ENCODE peak calls at places on chromosomes 3 and 15, in four cellular contexts. Z is fibroblast of lung, X is upper lobe of right lung, O is Panc1. A is an unnamed sample.

GRCh38 chr3:8755564-8756237 is 13.7 kb downstream of the OXTR start:
- DNase-seq in Z (no peak), X (no peak), O (no peak), A (no peak)

GRCh38 chr3:178325330-178325729 is 210.9 kb upstream of the KCNMB2 start:
- DNase-seq in Z (peak; percentile 75), X (no peak), O (no peak), A (peak; percentile 13)

GRCh38 chr3:63808633-63809032 is 10.5 kb upstream of the C3orf49 start:
- DNase-seq in Z (no peak), X (no peak), O (no peak), A (no peak)

GRCh38 chr3:177427096-177427495 is 229.8 kb upstream of the TBL1XR1 start:
- DNase-seq in Z (no peak), X (no peak), O (no peak), A (no peak)

GRCh38 chr3:138124188-138124587 is 8.0 kb downstream of the A4GNT start:
- DNase-seq in Z (no peak), X (no peak), O (no peak), A (no peak)

GRCh38 chr15:27694506-27695077 is 404.5 kb downstream of the OCA2 start:
- DNase-seq in Z (no peak), X (no peak), O (no peak), A (no peak)

GRCh38 chr3:3443482-3443881 is 264.0 kb upstream of the CRBN start:
- DNase-seq in Z (no peak), X (no peak), O (no peak), A (no peak)

GRCh38 chr3:46991406-46992165 is 12.1 kb downstream of the NBEAL2 start:
- DNase-seq in Z (no peak), X (no peak), O (no peak), A (no peak)

GRCh38 chr15:99981223-99981647 is 248.0 kb upstream of the LYSMD4 start:
- DNase-seq in Z (no peak), X (no peak), O (no peak), A (no peak)

GRCh38 chr15:29449136-29449535 is 179.5 kb upstream of the NSMCE3 start:
- DNase-seq in Z (no peak), X (no peak), O (no peak), A (no peak)

GRCh38 chr15:39188930-39189329 is 391.9 kb upstream of the THBS1 start:
- DNase-seq in Z (peak; percentile 59), X (no peak), O (no peak), A (no peak)

GRCh38 chr15:64847016-64847415 is 5.3 kb downstream of the PLEKHO2 start:
- DNase-seq in Z (no peak), X (no peak), O (no peak), A (no peak)

GRCh38 chr15:27797765-27798164 is 301.4 kb downstream of the OCA2 start:
- DNase-seq in Z (no peak), X (no peak), O (no peak), A (no peak)

GRCh38 chr3:34568766-34569165 is 770.3 kb downstream of the PDCD6IP start:
- DNase-seq in Z (no peak), X (no peak), O (no peak), A (no peak)

GRCh38 chr3:58784425-58784824 is 117.9 kb upstream of the FAM3D start:
- DNase-seq in Z (no peak), X (no peak), O (no peak), A (no peak)

GRCh38 chr15:26771168-26771916 is 1.5 kb downstream of the GABRB3 start:
- DNase-seq in Z (no peak), X (peak; percentile 67), O (no peak), A (no peak)

GRCh38 chr15:52710050-52710709 is 31.0 kb upstream of the ATOSA start:
- DNase-seq in Z (no peak), X (no peak), O (no peak), A (no peak)

GRCh38 chr15:81254277-81255265 is 57.9 kb downstream of the IL16 start:
- DNase-seq in Z (peak; percentile 57), X (no peak), O (no peak), A (no peak)

GRCh38 chr3:168981396-168981795 is 682.1 kb downstream of the MECOM start:
- DNase-seq in Z (peak; percentile 34), X (no peak), O (no peak), A (no peak)

GRCh38 chr3:113377158-113377557 is 64.1 kb downstream of the CFAP44 start:
- DNase-seq in Z (no peak), X (no peak), O (no peak), A (no peak)

GRCh38 chr15:87419341-87419740 is 837.2 kb downstream of the NTRK3 start:
- DNase-seq in Z (no peak), X (no peak), O (no peak), A (no peak)

GRCh38 chr3:64863811-64864210 is 176.0 kb upstream of the ADAMTS9 start:
- DNase-seq in Z (no peak), X (no peak), O (no peak), A (no peak)

GRCh38 chr3:72372161-72372560 is 476.1 kb downstream of the SHQ1 start:
- DNase-seq in Z (no peak), X (no peak), O (no peak), A (no peak)

GRCh38 chr3:29344986-29345385 is 64.1 kb downstream of the RBMS3 start:
- DNase-seq in Z (no peak), X (no peak), O (no peak), A (no peak)

GRCh38 chr3:47347217-47347801 is 33.5 kb upstream of the PTPN23 start:
- DNase-seq in Z (peak; percentile 68), X (no peak), O (no peak), A (no peak)

GRCh38 chr3:8336456-8336855 is 165.2 kb upstream of the LMCD1 start:
- DNase-seq in Z (no peak), X (no peak), O (no peak), A (no peak)

GRCh38 chr3:33372218-33373081 is 67.8 kb downstream of the UBP1 start:
- DNase-seq in Z (peak; percentile 77), X (no peak), O (peak; percentile 46), A (no peak)

GRCh38 chr3:30578479-30578878 is 27.9 kb upstream of the TGFBR2 start:
- DNase-seq in Z (peak; percentile 95), X (no peak), O (no peak), A (no peak)

GRCh38 chr3:51539291-51539891 is 872 bp downstream of the RAD54L2 start:
- DNase-seq in Z (peak; percentile 31), X (no peak), O (no peak), A (peak; percentile 19)

GRCh38 chr3:178155521-178155920 is 380.7 kb upstream of the KCNMB2 start:
- DNase-seq in Z (no peak), X (no peak), O (no peak), A (no peak)

GRCh38 chr3:177929310-177929709 is 606.9 kb upstream of the KCNMB2 start:
- DNase-seq in Z (no peak), X (no peak), O (no peak), A (no peak)

GRCh38 chr3:58487140-58487886 is 4.6 kb upstream of the KCTD6 start:
- DNase-seq in Z (peak; percentile 55), X (no peak), O (no peak), A (no peak)

GRCh38 chr15:59524331-59524731 is 86.3 kb downstream of the FAM81A start:
- DNase-seq in Z (no peak), X (no peak), O (no peak), A (no peak)

GRCh38 chr15:59528429-59528828 is 83.2 kb upstream of the GCNT3 start:
- DNase-seq in Z (no peak), X (no peak), O (no peak), A (no peak)

GRCh38 chr15:59532770-59533379 is 78.7 kb upstream of the GCNT3 start:
- DNase-seq in Z (peak; percentile 49), X (no peak), O (no peak), A (no peak)

GRCh38 chr15:59531066-59531465 is 80.5 kb upstream of the GCNT3 start:
- DNase-seq in Z (no peak), X (no peak), O (no peak), A (no peak)

DNA sequence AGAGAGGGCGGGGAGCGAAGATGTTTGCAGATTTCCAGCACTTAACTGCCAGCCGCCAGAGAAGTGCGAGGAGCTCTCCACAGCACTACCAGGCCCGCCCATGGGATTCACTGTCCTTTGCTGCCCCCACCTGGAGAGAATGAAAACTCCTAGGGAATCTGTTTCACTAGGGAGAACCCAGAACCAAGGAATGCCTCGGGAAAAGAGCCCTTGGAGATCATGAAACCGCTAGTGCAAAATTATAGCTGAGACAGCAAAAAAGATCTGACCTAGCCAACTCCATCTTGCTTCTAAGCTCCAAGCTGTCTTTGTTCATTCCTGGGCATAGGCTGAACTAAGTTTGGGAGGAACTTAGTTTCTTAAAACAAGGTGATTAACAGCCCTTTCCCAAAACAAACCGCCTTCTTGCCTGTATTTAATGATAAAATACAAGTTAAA is 82.6 kb upstream of the GCNT3 start:
- DNase-seq in Z (peak; percentile 87), X (peak; percentile 78), O (peak; percentile 85), A (peak; percentile 54)
- H3K4me3 ChIP-seq in Z (no peak overlapping the region), X (no peak overlapping the region), O (no peak overlapping the region), A (no peak overlapping the region)

GRCh38 chr3:10707984-10708868 is 107.8 kb upstream of the SLC6A11 start:
- DNase-seq in Z (no peak), X (no peak), O (no peak), A (no peak)

GRCh38 chr3:10707089-10707983 is 108.7 kb upstream of the SLC6A11 start:
- DNase-seq in Z (no peak), X (no peak), O (no peak), A (no peak)

GRCh38 chr3:10706156-10707088 is 109.6 kb upstream of the SLC6A11 start:
- DNase-seq in Z (no peak), X (no peak), O (no peak), A (no peak)

GRCh38 chr3:10712121-10712520 is 103.9 kb upstream of the SLC6A11 start:
- DNase-seq in Z (no peak), X (no peak), O (no peak), A (no peak)

GRCh38 chr3:10709110-10709781 is 106.8 kb upstream of the SLC6A11 start:
- DNase-seq in Z (no peak), X (no peak), O (no peak), A (no peak)
- TF ChIP-seq CTCF in Z (no peak), X (no peak), O (peak; percentile 2), A (no peak)

DNA sequence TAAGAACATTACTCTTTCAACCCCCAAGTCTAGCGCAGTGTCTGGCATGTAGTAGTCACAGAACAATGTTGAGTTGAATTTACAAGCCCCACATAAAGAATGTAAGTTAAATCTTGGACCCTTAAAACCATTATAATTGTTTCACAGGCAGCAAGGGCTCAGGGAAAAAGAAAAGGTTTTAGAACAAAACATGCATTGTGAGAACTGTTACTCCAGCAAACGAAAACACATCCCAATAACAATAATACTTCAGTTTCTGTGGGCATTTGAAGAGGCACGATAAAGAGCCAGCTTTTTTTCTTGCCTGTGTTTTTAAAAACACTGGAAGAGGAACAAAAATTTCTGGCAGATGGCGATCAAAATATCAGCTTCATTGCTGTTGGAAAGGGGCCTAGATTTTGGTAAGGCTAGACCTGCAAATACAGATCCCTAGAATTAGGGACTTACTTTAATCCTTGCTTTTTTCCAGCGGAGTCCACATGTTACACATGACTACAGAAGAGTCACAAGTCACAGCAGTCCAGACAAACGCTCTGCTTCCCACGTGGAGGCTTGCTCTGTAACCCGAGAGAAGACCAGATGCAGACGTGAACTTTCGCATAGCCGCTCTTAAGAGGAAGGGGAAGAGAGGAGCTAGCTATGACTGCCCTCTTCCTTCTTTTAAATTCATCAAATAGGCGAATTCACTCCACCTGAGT is 78.0 kb upstream of the IGSF10 start:
- DNase-seq in Z (peak; percentile 64), X (no peak), O (no peak), A (no peak)
- H3K4me3 ChIP-seq in Z (no peak overlapping the region), X (no peak overlapping the region), O (no peak overlapping the region), A (no peak overlapping the region)

GRCh38 chr3:32154180-32154579 is 47.8 kb downstream of the GPD1L start:
- DNase-seq in Z (no peak), X (no peak), O (no peak), A (no peak)
- TF ChIP-seq CTCF in Z (no peak), X (peak; percentile 6), O (peak; percentile 64), A (peak; percentile 45)